ENCODE peak calls at places on chromosomes 11 and 22, in six cellular contexts. One of them, this sample, is unnamed.

GRCh38 chr11:20022363-20023081 is 137.8 kb downstream of the DBX1 start:
- DNase-seq in A549: peak; percentile 50
- DNase-seq in mammary epithelial cell: peak; percentile 67
- DNase-seq in brain microvascular endothelial cell: peak; percentile 61
- DNase-seq in naive thymus-derived CD4-positive, alpha-beta T cell: no peak
- DNase-seq in body of pancreas: peak; percentile 41
- DNase-seq in this sample: no peak

GRCh38 chr22:17366830-17367229 is 2.4 kb upstream of the CECR2 start:
- DNase-seq in naive thymus-derived CD4-positive, alpha-beta T cell: peak; percentile 37
- DNase-seq in mammary epithelial cell: no peak
- DNase-seq in body of pancreas: no peak
- DNase-seq in A549: peak; percentile 33
- DNase-seq in brain microvascular endothelial cell: no peak
- DNase-seq in this sample: no peak

GRCh38 chr11:31060880-31061279 is 308.7 kb downstream of the DCDC1 start:
- DNase-seq in A549: peak; percentile 19
- DNase-seq in brain microvascular endothelial cell: no peak
- DNase-seq in body of pancreas: no peak
- DNase-seq in naive thymus-derived CD4-positive, alpha-beta T cell: no peak
- DNase-seq in mammary epithelial cell: no peak
- DNase-seq in this sample: no peak

GRCh38 chr11:126146454-126147192 is 64.8 kb downstream of the RPUSD4 start:
- DNase-seq in brain microvascular endothelial cell: no peak
- DNase-seq in naive thymus-derived CD4-positive, alpha-beta T cell: no peak
- DNase-seq in body of pancreas: no peak
- DNase-seq in mammary epithelial cell: no peak
- DNase-seq in A549: no peak
- DNase-seq in this sample: no peak

GRCh38 chr11:59010693-59011092 is 71.4 kb downstream of the GLYATL1 start:
- DNase-seq in mammary epithelial cell: no peak
- DNase-seq in body of pancreas: no peak
- DNase-seq in brain microvascular endothelial cell: no peak
- DNase-seq in naive thymus-derived CD4-positive, alpha-beta T cell: no peak
- DNase-seq in A549: no peak
- DNase-seq in this sample: no peak

GRCh38 chr22:50090141-50090714 is 422 bp downstream of the MOV10L1 start:
- DNase-seq in brain microvascular endothelial cell: no peak
- DNase-seq in body of pancreas: no peak
- DNase-seq in naive thymus-derived CD4-positive, alpha-beta T cell: no peak
- DNase-seq in mammary epithelial cell: no peak
- DNase-seq in A549: no peak
- DNase-seq in this sample: no peak

GRCh38 chr11:112364962-112365481 is 104.4 kb upstream of the PLET1 start:
- DNase-seq in body of pancreas: no peak
- DNase-seq in naive thymus-derived CD4-positive, alpha-beta T cell: no peak
- DNase-seq in A549: peak; percentile 51
- DNase-seq in mammary epithelial cell: no peak
- DNase-seq in brain microvascular endothelial cell: peak; percentile 85
- DNase-seq in this sample: no peak

GRCh38 chr22:29393019-29393608 is 4.7 kb upstream of the AP1B1 start:
- DNase-seq in body of pancreas: no peak
- DNase-seq in brain microvascular endothelial cell: no peak
- DNase-seq in naive thymus-derived CD4-positive, alpha-beta T cell: no peak
- DNase-seq in A549: no peak
- DNase-seq in mammary epithelial cell: no peak
- DNase-seq in this sample: no peak

GRCh38 chr22:24466831-24467249 is 28.3 kb upstream of the UPB1 start:
- DNase-seq in A549: peak; percentile 17
- DNase-seq in mammary epithelial cell: no peak
- DNase-seq in body of pancreas: peak; percentile 34
- DNase-seq in naive thymus-derived CD4-positive, alpha-beta T cell: no peak
- DNase-seq in brain microvascular endothelial cell: peak; percentile 93
- DNase-seq in this sample: no peak

GRCh38 chr11:129251067-129251466 is 58.9 kb upstream of the ARHGAP32 start:
- DNase-seq in A549: no peak
- DNase-seq in brain microvascular endothelial cell: no peak
- DNase-seq in mammary epithelial cell: no peak
- DNase-seq in naive thymus-derived CD4-positive, alpha-beta T cell: no peak
- DNase-seq in body of pancreas: no peak
- DNase-seq in this sample: no peak

GRCh38 chr11:35605691-35606090 is 12.6 kb upstream of the FJX1 start:
- DNase-seq in A549: no peak
- DNase-seq in brain microvascular endothelial cell: no peak
- DNase-seq in body of pancreas: peak; percentile 13
- DNase-seq in naive thymus-derived CD4-positive, alpha-beta T cell: no peak
- DNase-seq in mammary epithelial cell: no peak
- DNase-seq in this sample: no peak

GRCh38 chr22:39468487-39469325 is 11.9 kb downstream of the MGAT3 start:
- DNase-seq in mammary epithelial cell: no peak
- DNase-seq in A549: no peak
- DNase-seq in naive thymus-derived CD4-positive, alpha-beta T cell: no peak
- DNase-seq in body of pancreas: no peak
- DNase-seq in brain microvascular endothelial cell: no peak
- DNase-seq in this sample: no peak

GRCh38 chr11:15688351-15688792 is 573.6 kb downstream of the INSC start:
- DNase-seq in body of pancreas: peak; percentile 49
- DNase-seq in naive thymus-derived CD4-positive, alpha-beta T cell: no peak
- DNase-seq in brain microvascular endothelial cell: peak; percentile 72
- DNase-seq in A549: no peak
- DNase-seq in mammary epithelial cell: peak; percentile 55
- DNase-seq in this sample: no peak

GRCh38 chr11:34586655-34587281 is 34.1 kb upstream of the EHF start:
- DNase-seq in naive thymus-derived CD4-positive, alpha-beta T cell: no peak
- DNase-seq in A549: no peak
- DNase-seq in brain microvascular endothelial cell: no peak
- DNase-seq in body of pancreas: no peak
- DNase-seq in mammary epithelial cell: no peak
- DNase-seq in this sample: no peak

GRCh38 chr11:117604349-117604995 is 192.5 kb downstream of the DSCAML1 start:
- DNase-seq in brain microvascular endothelial cell: no peak
- DNase-seq in body of pancreas: peak; percentile 14
- DNase-seq in A549: no peak
- DNase-seq in mammary epithelial cell: no peak
- DNase-seq in naive thymus-derived CD4-positive, alpha-beta T cell: no peak
- DNase-seq in this sample: no peak

GRCh38 chr22:50698546-50698945 is 25.9 kb downstream of the SHANK3 start:
- DNase-seq in A549: no peak
- DNase-seq in brain microvascular endothelial cell: no peak
- DNase-seq in mammary epithelial cell: no peak
- DNase-seq in body of pancreas: no peak
- DNase-seq in naive thymus-derived CD4-positive, alpha-beta T cell: no peak
- DNase-seq in this sample: no peak

GRCh38 chr11:10550503-10550902 is 9.5 kb upstream of the RNF141 start:
- DNase-seq in naive thymus-derived CD4-positive, alpha-beta T cell: no peak
- DNase-seq in A549: peak; percentile 13
- DNase-seq in body of pancreas: no peak
- DNase-seq in brain microvascular endothelial cell: peak; percentile 14
- DNase-seq in mammary epithelial cell: peak; percentile 63
- DNase-seq in this sample: no peak

GRCh38 chr22:29623059-29623458 is 19.6 kb downstream of the NF2 start:
- DNase-seq in body of pancreas: no peak
- DNase-seq in A549: no peak
- DNase-seq in brain microvascular endothelial cell: no peak
- DNase-seq in naive thymus-derived CD4-positive, alpha-beta T cell: no peak
- DNase-seq in mammary epithelial cell: peak; percentile 59
- DNase-seq in this sample: no peak

GRCh38 chr11:62205441-62205840 is 3.0 kb upstream of the SCGB2A1 start:
- DNase-seq in mammary epithelial cell: no peak
- DNase-seq in body of pancreas: no peak
- DNase-seq in A549: no peak
- DNase-seq in naive thymus-derived CD4-positive, alpha-beta T cell: no peak
- DNase-seq in brain microvascular endothelial cell: no peak
- DNase-seq in this sample: no peak

GRCh38 chr11:67059671-67060070 is 3.0 kb downstream of the RHOD start:
- DNase-seq in brain microvascular endothelial cell: no peak
- DNase-seq in naive thymus-derived CD4-positive, alpha-beta T cell: no peak
- DNase-seq in body of pancreas: no peak
- DNase-seq in A549: no peak
- DNase-seq in mammary epithelial cell: no peak
- DNase-seq in this sample: no peak

GRCh38 chr22:50282361-50283144 is 12.4 kb upstream of the MAPK11 start:
- DNase-seq in mammary epithelial cell: peak; percentile 95
- DNase-seq in A549: peak; percentile 69
- DNase-seq in brain microvascular endothelial cell: peak; percentile 66
- DNase-seq in body of pancreas: peak; percentile 85
- DNase-seq in naive thymus-derived CD4-positive, alpha-beta T cell: no peak
- DNase-seq in this sample: no peak

GRCh38 chr22:47196881-47197701 is 434.6 kb downstream of the TBC1D22A start:
- DNase-seq in naive thymus-derived CD4-positive, alpha-beta T cell: peak; percentile 19
- DNase-seq in mammary epithelial cell: no peak
- DNase-seq in A549: no peak
- DNase-seq in body of pancreas: no peak
- DNase-seq in brain microvascular endothelial cell: no peak
- DNase-seq in this sample: no peak

GRCh38 chr22:32564170-32565001 is 89.8 kb downstream of the FBXO7 start:
- DNase-seq in naive thymus-derived CD4-positive, alpha-beta T cell: no peak
- DNase-seq in brain microvascular endothelial cell: peak; percentile 61
- DNase-seq in A549: peak; percentile 45
- DNase-seq in mammary epithelial cell: no peak
- DNase-seq in body of pancreas: no peak
- DNase-seq in this sample: no peak

GRCh38 chr22:19722175-19722914 is 994 bp upstream of the GP1BB start:
- DNase-seq in mammary epithelial cell: no peak
- DNase-seq in brain microvascular endothelial cell: no peak
- DNase-seq in A549: no peak
- DNase-seq in body of pancreas: no peak
- DNase-seq in naive thymus-derived CD4-positive, alpha-beta T cell: no peak
- DNase-seq in this sample: no peak

GRCh38 chr22:19724927-19725661 is 1.8 kb downstream of the GP1BB start:
- DNase-seq in mammary epithelial cell: no peak
- DNase-seq in brain microvascular endothelial cell: no peak
- DNase-seq in A549: no peak
- DNase-seq in body of pancreas: no peak
- DNase-seq in naive thymus-derived CD4-positive, alpha-beta T cell: no peak
- DNase-seq in this sample: no peak

GRCh38 chr22:19723990-19724827 is 870 bp downstream of the GP1BB start:
- DNase-seq in brain microvascular endothelial cell: no peak
- DNase-seq in mammary epithelial cell: no peak
- DNase-seq in body of pancreas: peak; percentile 20
- DNase-seq in A549: peak; percentile 65
- DNase-seq in naive thymus-derived CD4-positive, alpha-beta T cell: peak; percentile 46
- DNase-seq in this sample: no peak

GRCh38 chr22:19722915-19723164 is 499 bp upstream of the GP1BB start:
- DNase-seq in mammary epithelial cell: no peak
- DNase-seq in body of pancreas: no peak
- DNase-seq in brain microvascular endothelial cell: no peak
- DNase-seq in A549: no peak
- DNase-seq in naive thymus-derived CD4-positive, alpha-beta T cell: no peak
- DNase-seq in this sample: no peak

GRCh38 chr22:19723165-19723989 is at the start of gene GP1BB:
- DNase-seq in mammary epithelial cell: no peak
- DNase-seq in A549: peak; percentile 45
- DNase-seq in body of pancreas: peak; percentile 31
- DNase-seq in naive thymus-derived CD4-positive, alpha-beta T cell: peak; percentile 46
- DNase-seq in brain microvascular endothelial cell: peak; percentile 20
- DNase-seq in this sample: no peak
- H3K4me3 ChIP-seq in mammary epithelial cell: no peak within 1 kb of the TSS
- H3K4me3 ChIP-seq in A549: peak within 1 kb of the TSS; percentile 20
- H3K4me3 ChIP-seq in body of pancreas: no peak within 1 kb of the TSS
- H3K4me3 ChIP-seq in naive thymus-derived CD4-positive, alpha-beta T cell: no peak within 1 kb of the TSS
- H3K4me3 ChIP-seq in brain microvascular endothelial cell: no peak within 1 kb of the TSS
- H3K4me3 ChIP-seq in this sample: no peak within 1 kb of the TSS

GRCh38 chr22:45776313-45776585 is 104.6 kb downstream of the ATXN10 start:
- DNase-seq in body of pancreas: no peak
- DNase-seq in A549: no peak
- DNase-seq in brain microvascular endothelial cell: no peak
- DNase-seq in mammary epithelial cell: no peak
- DNase-seq in naive thymus-derived CD4-positive, alpha-beta T cell: no peak
- DNase-seq in this sample: no peak
- H3K4me3 ChIP-seq in body of pancreas: no peak overlapping the region
- H3K4me3 ChIP-seq in A549: no peak overlapping the region
- H3K4me3 ChIP-seq in brain microvascular endothelial cell: no peak overlapping the region
- H3K4me3 ChIP-seq in mammary epithelial cell: no peak overlapping the region
- H3K4me3 ChIP-seq in naive thymus-derived CD4-positive, alpha-beta T cell: no peak overlapping the region
- H3K4me3 ChIP-seq in this sample: no peak overlapping the region

DNA sequence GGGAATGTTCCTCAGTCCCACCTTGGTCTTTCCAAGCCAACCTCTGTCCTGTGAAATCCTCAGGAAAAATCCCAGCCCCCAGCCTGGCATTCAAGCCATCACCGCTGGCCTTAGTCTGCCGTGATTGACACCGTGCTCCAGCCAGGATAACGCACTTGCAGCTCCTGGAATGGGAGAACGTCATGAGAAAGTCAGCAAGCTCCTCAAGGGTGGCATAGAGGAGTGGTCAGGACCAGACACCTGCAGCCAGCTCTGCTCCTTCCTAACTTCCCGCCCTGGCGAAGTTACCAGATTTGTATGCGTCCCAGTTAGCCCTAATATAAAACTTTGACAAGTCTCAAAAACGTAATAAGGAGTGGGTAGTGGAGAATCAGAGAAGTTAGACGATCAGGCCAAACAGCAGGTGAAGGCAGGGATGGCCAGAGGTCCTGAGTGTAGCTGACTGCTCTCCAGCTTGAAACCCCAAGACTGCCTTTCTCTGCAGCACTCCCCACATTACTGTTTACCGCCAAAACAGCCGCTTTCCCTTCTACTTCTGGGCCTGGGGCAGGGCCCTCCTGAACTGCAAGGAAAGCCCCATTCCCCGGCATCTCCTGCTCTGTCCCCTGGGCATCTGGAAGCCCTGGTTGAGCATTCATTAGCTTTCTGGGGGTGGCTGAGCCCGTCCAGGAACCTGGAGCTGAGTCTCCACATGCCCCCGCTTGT is 1.3 kb upstream of the DKK3 start:
- DNase-seq in naive thymus-derived CD4-positive, alpha-beta T cell: no peak
- DNase-seq in A549: peak; percentile 11
- DNase-seq in mammary epithelial cell: no peak
- DNase-seq in body of pancreas: no peak
- DNase-seq in brain microvascular endothelial cell: no peak
- DNase-seq in this sample: no peak
- H3K4me3 ChIP-seq in naive thymus-derived CD4-positive, alpha-beta T cell: no peak overlapping the region
- H3K4me3 ChIP-seq in A549: peak overlapping the region; percentile 77
- H3K4me3 ChIP-seq in mammary epithelial cell: peak overlapping the region; percentile 46
- H3K4me3 ChIP-seq in body of pancreas: no peak overlapping the region
- H3K4me3 ChIP-seq in brain microvascular endothelial cell: peak overlapping the region; percentile 45
- H3K4me3 ChIP-seq in this sample: no peak overlapping the region

DNA sequence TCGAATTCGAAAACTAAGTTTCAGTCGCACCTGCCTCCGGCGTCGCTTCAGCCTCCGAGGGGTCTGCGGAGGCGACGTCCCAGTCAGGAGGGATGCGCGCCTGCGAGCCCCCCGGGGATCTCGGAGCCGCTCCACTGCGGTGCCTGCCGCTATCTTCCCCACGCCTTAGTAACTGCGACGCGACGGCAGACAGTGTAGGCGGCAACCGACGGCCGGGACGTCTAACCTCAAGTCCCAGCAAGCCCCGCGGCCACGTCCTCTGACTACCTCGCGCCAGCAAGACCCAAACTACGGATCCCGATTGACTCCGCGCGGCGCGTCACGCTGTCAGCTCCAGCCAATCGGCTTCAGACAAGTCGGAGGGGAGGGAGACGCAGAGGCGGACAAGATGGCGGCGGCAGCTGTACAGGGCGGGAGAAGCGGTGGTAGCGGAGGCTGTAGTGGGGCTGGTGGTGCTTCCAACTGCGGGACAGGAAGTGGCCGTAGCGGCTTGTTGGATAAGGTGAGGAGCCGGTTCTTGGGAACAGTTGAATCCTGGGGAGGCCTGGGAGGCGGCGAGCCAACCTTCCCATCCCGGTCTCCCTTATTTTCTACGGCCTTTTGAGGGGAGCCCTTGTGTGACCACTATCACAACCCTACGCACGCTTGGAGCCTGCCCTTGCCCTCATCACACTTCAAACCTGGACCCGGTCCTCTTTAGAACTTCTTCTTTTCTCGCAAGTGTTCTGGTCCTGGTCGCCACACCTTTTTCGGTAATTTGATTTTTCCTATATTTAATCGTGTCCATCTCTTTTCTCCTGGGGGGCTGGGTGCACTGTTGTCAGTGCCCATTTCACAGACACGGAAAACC is at the start of the genes SPCS2 and XRRA1:
- DNase-seq in brain microvascular endothelial cell: peak; percentile 99
- DNase-seq in A549: peak; percentile 99
- DNase-seq in naive thymus-derived CD4-positive, alpha-beta T cell: peak; percentile 94
- DNase-seq in mammary epithelial cell: peak; percentile 98
- DNase-seq in body of pancreas: peak; percentile 99
- DNase-seq in this sample: peak; percentile 95
- H3K4me3 ChIP-seq in brain microvascular endothelial cell: peak within 1 kb of the TSS; percentile 99
- H3K4me3 ChIP-seq in A549: peak within 1 kb of the TSS; percentile 80
- H3K4me3 ChIP-seq in naive thymus-derived CD4-positive, alpha-beta T cell: peak within 1 kb of the TSS; percentile 99
- H3K4me3 ChIP-seq in mammary epithelial cell: peak within 1 kb of the TSS; percentile 100
- H3K4me3 ChIP-seq in body of pancreas: peak within 1 kb of the TSS; percentile 98
- H3K4me3 ChIP-seq in this sample: peak within 1 kb of the TSS; percentile 59